ENCODE peak calls at places on chromosomes 7 and 10, in six cellular contexts. L is NB4, E is heart left ventricle, T is uterus, Z is transverse colon, N is Peyer's patch. V is an unnamed sample.

GRCh38 chr7:34845666-34846361 is 187.8 kb downstream of the NPSR1 start:
- DNase-seq in E (no peak), N (no peak), Z (no peak), T (no peak), L (no peak), V (peak)

GRCh38 chr7:50509459-50509858 is 55.7 kb downstream of the DDC start:
- DNase-seq in Z (no peak), N (no peak), E (no peak), L (no peak), T (no peak), V (no peak)

GRCh38 chr10:12431453-12432101 is 82.2 kb downstream of the CAMK1D start:
- DNase-seq in L (no peak), Z (no peak), N (peak), T (no peak), E (no peak), V (no peak)

GRCh38 chr7:83162402-83163256 is at the start of gene PCLO:
- DNase-seq in L (no peak), Z (peak), N (peak), E (peak), T (peak), V (no peak)

GRCh38 chr10:30509508-30509907 is 75.5 kb downstream of the MAP3K8 start:
- DNase-seq in T (no peak), L (no peak), N (no peak), E (no peak), Z (no peak), V (no peak)

GRCh38 chr7:136566491-136566890 is 302.0 kb upstream of the CHRM2 start:
- DNase-seq in T (no peak), N (no peak), Z (no peak), L (no peak), E (no peak), V (no peak)

GRCh38 chr10:21634599-21635365 is 100.8 kb downstream of the MLLT10 start:
- DNase-seq in T (no peak), Z (no peak), L (no peak), N (no peak), E (no peak), V (no peak)

GRCh38 chr7:28808786-28809533 is 149.2 kb downstream of the TRIL start:
- DNase-seq in Z (peak), N (peak), E (no peak), T (no peak), L (no peak), V (no peak)

GRCh38 chr7:30430300-30430699 is 48.3 kb downstream of the NOD1 start:
- DNase-seq in L (peak), E (peak), Z (peak), N (peak), T (no peak), V (no peak)

GRCh38 chr10:43616697-43617370 is 10.6 kb downstream of the ZNF485 start:
- DNase-seq in L (no peak), T (no peak), E (no peak), N (no peak), Z (no peak), V (no peak)

GRCh38 chr10:120039826-120040225 is 147.3 kb downstream of the SEC23IP start:
- DNase-seq in N (no peak), Z (no peak), L (peak), E (no peak), T (no peak), V (no peak)

GRCh38 chr7:155471728-155472127 is 13.8 kb downstream of the EN2 start:
- DNase-seq in L (no peak), Z (no peak), N (no peak), E (no peak), T (no peak), V (no peak)

GRCh38 chr7:409344-410281 is 110.0 kb downstream of the PDGFA start:
- DNase-seq in T (no peak), E (no peak), N (no peak), Z (no peak), L (no peak), V (no peak)

GRCh38 chr10:66321746-66322145 is 604.1 kb upstream of the LRRTM3 start:
- DNase-seq in Z (no peak), E (no peak), N (no peak), T (no peak), L (no peak), V (no peak)

GRCh38 chr7:26429168-26429567 is 137.5 kb downstream of the SNX10 start:
- DNase-seq in Z (no peak), E (no peak), L (peak), T (no peak), N (no peak), V (no peak)

GRCh38 chr10:102418612-102419560 is at the start of gene PSD:
- DNase-seq in T (no peak), Z (no peak), E (no peak), N (no peak), L (peak), V (no peak)

GRCh38 chr7:97027427-97028234 is 3.0 kb upstream of the DLX5 start:
- DNase-seq in Z (peak), T (peak), N (peak), E (peak), L (peak), V (peak)

GRCh38 chr7:33667261-33667660 is 238.1 kb upstream of the BMPER start:
- DNase-seq in T (no peak), Z (no peak), E (no peak), L (no peak), N (no peak), V (no peak)

GRCh38 chr10:117138838-117139580 is 939 bp upstream of the VAX1 start:
- DNase-seq in T (no peak), E (no peak), N (no peak), Z (no peak), L (no peak), V (no peak)

GRCh38 chr7:17660116-17660515 is 280.2 kb downstream of the SNX13 start:
- DNase-seq in E (no peak), T (no peak), L (no peak), N (no peak), Z (no peak), V (no peak)

GRCh38 chr10:86413046-86413728 is 46.6 kb upstream of the GRID1 start:
- DNase-seq in Z (no peak), L (peak), T (no peak), N (no peak), E (no peak), V (no peak)

GRCh38 chr7:55086413-55087201 is 67.8 kb downstream of the EGFR start:
- DNase-seq in N (no peak), E (no peak), Z (no peak), T (no peak), L (peak), V (no peak)

GRCh38 chr10:128035557-128035973 is 90.7 kb downstream of the MKI67 start:
- DNase-seq in T (no peak), E (peak), L (peak), N (peak), Z (peak), V (no peak)

GRCh38 chr10:1522237-1522636 is 215.1 kb downstream of the ADARB2 start:
- DNase-seq in Z (no peak), T (no peak), L (no peak), N (no peak), E (no peak), V (no peak)

GRCh38 chr10:49182776-49183175 is 5.4 kb downstream of the TMEM273 start:
- DNase-seq in Z (no peak), T (no peak), L (no peak), E (no peak), N (no peak), V (no peak)

GRCh38 chr10:82266438-82266837 is 391.4 kb downstream of the NRG3 start:
- DNase-seq in T (no peak), L (no peak), E (no peak), Z (no peak), N (no peak), V (no peak)

GRCh38 chr10:3808689-3809199 is 23.7 kb upstream of the KLF6 start:
- DNase-seq in T (no peak), L (no peak), E (no peak), Z (no peak), N (no peak), V (peak)

GRCh38 chr7:66557214-66558200 is 71.2 kb upstream of the KCTD7 start:
- DNase-seq in E (peak), Z (peak), T (peak), N (peak), L (peak), V (no peak)

GRCh38 chr7:107118109-107118900 is 50.5 kb upstream of the HBP1 start:
- DNase-seq in L (no peak), E (no peak), N (no peak), Z (no peak), T (no peak), V (no peak)

GRCh38 chr7:30201161-30201666 is 66.4 kb downstream of the MTURN start:
- DNase-seq in Z (no peak), E (no peak), T (peak), L (no peak), N (no peak), V (peak)

GRCh38 chr7:6271694-6272371 is 591 bp downstream of the CYTH3 start:
- DNase-seq in N (peak), Z (peak), E (peak), T (peak), L (peak), V (no peak)

GRCh38 chr10:79055100-79055782 is 13.5 kb upstream of the ZMIZ1 start:
- DNase-seq in L (no peak), E (peak), N (peak), Z (no peak), T (peak), V (no peak)

GRCh38 chr7:67636363-67637355 is 640.0 kb downstream of the TYW1 start:
- DNase-seq in Z (no peak), E (no peak), N (no peak), L (no peak), T (no peak), V (no peak)

GRCh38 chr7:12398186-12398585 is 5.5 kb downstream of the VWDE start:
- DNase-seq in E (no peak), N (no peak), L (no peak), Z (no peak), T (no peak), V (no peak)

GRCh38 chr10:73910401-73910763 is 550 bp upstream of the PLAU start:
- DNase-seq in L (peak), E (no peak), T (no peak), N (no peak), Z (no peak), V (no peak)

GRCh38 chr10:21726601-21727295 is 192.7 kb downstream of the MLLT10 start:
- DNase-seq in L (no peak), Z (no peak), N (no peak), T (no peak), E (no peak), V (no peak)

GRCh38 chr7:36037121-36037662 is 115.9 kb upstream of the EEPD1 start:
- DNase-seq in Z (peak), L (peak), N (peak), E (peak), T (peak), V (no peak)

GRCh38 chr7:150944066-150945042 is 33.8 kb downstream of the KCNH2 start:
- DNase-seq in L (peak), Z (no peak), N (peak), T (no peak), E (no peak), V (no peak)

GRCh38 chr7:149003560-149004305 is 24.6 kb downstream of the PDIA4 start:
- DNase-seq in N (no peak), T (no peak), L (no peak), E (no peak), Z (no peak), V (no peak)

GRCh38 chr7:149001427-149002068 is 26.8 kb downstream of the PDIA4 start:
- DNase-seq in Z (no peak), E (no peak), T (no peak), L (no peak), N (no peak), V (no peak)

GRCh38 chr7:149000961-149001360 is 27.3 kb downstream of the PDIA4 start:
- DNase-seq in L (no peak), N (no peak), E (no peak), T (no peak), Z (no peak), V (no peak)

GRCh38 chr7:149003018-149003417 is 25.3 kb downstream of the PDIA4 start:
- DNase-seq in L (no peak), T (no peak), Z (no peak), N (no peak), E (no peak), V (no peak)

DNA sequence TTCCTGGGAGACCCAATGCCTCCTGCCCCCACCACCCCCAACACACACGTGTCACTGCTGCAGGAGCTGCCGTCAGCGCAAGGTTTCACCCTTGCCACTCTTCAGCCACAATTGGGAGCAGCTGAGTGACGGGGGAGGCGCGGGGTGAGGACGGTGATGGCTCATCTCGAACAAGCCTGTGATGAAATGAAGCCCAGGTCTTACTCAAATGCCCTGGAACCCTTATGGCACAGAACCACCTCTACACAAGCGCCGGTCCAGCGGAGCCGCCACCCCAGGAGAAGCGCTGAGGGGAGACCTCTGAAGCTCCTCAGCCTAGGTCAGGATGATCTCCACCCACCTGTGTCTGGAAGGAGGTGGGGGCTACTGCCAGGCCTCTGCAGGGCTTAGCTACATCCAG is 25.7 kb downstream of the PDIA4 start:
- DNase-seq in T (no peak), Z (no peak), E (no peak), N (no peak), L (no peak), V (no peak)
- TF ChIP-seq POLR2A in T (no peak), Z (no peak), E (no peak), N (no peak), L (no peak), V (no peak)

DNA sequence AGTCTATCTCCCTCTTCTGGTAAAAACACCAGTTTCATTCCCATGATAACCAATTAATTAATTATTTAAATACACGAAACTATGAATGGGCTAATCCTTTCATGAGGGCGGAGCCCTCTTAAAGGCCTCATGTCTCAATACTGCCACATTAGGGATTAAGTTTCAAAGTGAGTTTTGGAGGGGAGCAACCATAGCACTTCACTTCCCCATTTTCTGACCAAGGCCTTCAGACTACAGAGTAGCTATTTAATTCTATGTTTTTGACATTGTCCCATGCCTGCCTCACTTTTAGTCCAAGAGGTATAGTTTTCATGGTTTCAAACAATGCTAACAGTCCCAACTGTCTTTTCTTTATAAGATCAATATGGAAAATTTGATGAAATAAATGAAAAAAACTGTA is 618.6 kb downstream of the ZWINT start:
- DNase-seq in T (no peak), N (no peak), Z (no peak), L (peak), E (no peak), V (no peak)
- TF ChIP-seq POLR2A in T (no peak), N (no peak), Z (no peak), L (no peak), E (no peak), V (no peak)

GRCh38 chr7:149460493-149461330 is at the start of gene ZNF777:
- DNase-seq in N (peak), Z (peak), T (peak), L (peak), E (peak), V (peak)
- TF ChIP-seq POLR2A in N (peak), Z (peak), T (no peak), L (peak), E (peak), V (no peak)

GRCh38 chr7:157241631-157242030 is 95.2 kb upstream of the DNAJB6 start:
- DNase-seq in Z (no peak), E (no peak), L (no peak), T (no peak), N (no peak), V (no peak)
- TF ChIP-seq POLR2A in Z (no peak), E (no peak), L (no peak), T (no peak), N (no peak), V (no peak)

GRCh38 chr7:38178004-38178694 is at the start of gene STARD3NL:
- DNase-seq in T (peak), N (peak), E (peak), L (peak), Z (peak), V (peak)
- TF ChIP-seq POLR2A in T (peak), N (peak), E (peak), L (peak), Z (peak), V (peak)

GRCh38 chr10:27997865-27998177 is 1.1 kb downstream of the ODAD2 start:
- DNase-seq in T (no peak), L (no peak), E (no peak), N (no peak), Z (no peak), V (no peak)

GRCh38 chr10:28001353-28001752 is 2.5 kb upstream of the ODAD2 start:
- DNase-seq in Z (no peak), E (no peak), N (no peak), L (no peak), T (no peak), V (no peak)

GRCh38 chr10:27998954-27999275 is at the start of gene ODAD2:
- DNase-seq in T (no peak), N (no peak), Z (no peak), L (no peak), E (no peak), V (no peak)

GRCh38 chr10:27995311-27995710 is 3.6 kb downstream of the ODAD2 start:
- DNase-seq in T (no peak), E (no peak), L (no peak), N (no peak), Z (no peak), V (no peak)

DNA sequence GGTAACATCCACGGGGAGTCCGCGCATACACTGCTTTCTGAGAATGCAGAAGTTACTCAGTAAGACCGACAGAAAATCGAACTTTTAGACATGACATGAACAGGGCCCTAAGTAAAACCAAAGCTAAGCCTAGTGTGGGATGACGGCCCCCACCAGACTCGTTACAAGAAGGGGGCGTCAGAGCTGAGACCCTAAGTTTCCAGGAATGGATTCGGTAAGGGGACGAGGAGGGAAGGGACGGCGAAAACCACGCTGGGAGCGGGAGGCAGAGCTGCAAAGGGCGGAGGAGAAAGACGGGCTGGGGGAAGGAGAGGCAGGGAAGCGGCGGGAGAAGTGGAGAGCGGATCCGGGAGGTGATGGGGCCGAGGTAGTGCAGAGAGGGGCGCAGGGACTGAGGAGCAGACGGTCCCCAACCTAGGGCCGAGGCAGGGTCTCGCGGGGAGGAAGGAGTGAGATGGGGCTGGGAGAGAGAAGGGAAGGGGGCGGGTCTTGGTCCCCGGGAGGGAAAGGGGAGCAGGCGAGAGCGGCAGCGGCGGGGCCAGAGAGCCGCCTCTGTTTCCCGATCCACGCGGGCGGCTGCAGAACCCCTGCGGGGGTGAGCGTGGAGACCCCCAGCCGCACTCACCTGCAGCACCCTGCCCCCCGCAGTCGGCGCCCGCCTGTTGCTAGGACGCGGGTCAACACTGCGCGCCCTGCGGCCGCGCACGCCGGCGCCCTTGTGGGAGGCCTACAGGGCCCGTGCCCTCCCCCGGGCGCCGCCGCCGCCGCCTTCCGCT is 513 bp downstream of the ODAD2 start:
- DNase-seq in Z (peak), T (no peak), N (no peak), E (no peak), L (peak), V (no peak)
- TF ChIP-seq POLR2A in Z (no peak), T (no peak), N (no peak), E (no peak), L (peak), V (no peak)

GRCh38 chr10:97676770-97677581 is 10.1 kb downstream of the AVPI1 start:
- DNase-seq in L (peak), T (peak), N (peak), E (no peak), Z (peak), V (no peak)
- TF ChIP-seq POLR2A in L (no peak), T (no peak), N (no peak), E (no peak), Z (no peak), V (no peak)

DNA sequence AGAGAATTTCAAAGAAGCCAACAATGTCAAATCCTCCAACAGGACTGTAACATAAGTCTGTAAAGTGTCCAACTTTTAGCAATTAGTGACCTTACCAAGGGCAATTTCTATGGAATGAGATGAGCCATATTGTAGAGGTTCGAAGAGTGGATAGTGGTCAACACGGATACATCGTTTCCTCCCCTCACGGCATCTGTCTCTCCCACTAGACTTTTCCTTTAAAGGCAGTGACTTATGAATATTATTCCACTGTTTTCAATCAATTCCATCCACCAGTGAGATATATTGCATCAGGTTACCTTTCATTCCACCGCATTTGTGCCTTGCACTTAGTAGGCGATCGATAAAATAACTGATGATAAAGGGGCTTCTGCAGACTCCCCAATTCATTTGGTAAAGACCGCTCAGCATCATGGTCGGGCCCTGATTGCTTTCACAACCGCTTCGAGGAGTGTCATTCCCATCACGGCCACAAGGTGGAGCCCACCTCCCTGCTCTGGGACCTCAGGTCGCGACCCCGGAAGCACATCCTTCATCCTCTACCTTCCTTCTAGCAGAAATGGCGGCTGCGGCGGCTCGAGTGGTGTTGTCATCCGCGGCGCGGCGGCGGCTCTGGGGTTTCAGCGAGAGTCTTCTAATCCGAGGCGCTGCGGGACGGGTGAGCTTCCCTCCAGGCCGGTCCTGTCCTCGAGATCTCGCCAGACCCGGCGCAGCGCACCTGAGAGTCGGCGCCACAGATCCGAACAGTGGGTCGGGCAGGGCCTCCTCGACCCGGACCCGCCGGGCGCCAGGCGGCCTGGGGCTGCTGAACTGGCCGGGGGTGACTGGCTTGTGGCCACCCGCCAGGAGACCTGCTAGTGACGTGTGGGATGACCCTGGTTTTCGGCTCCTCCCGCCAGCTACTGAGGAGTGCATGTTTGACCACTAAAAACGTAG is at the start of gene PMPCB:
- DNase-seq in L (peak), N (peak), E (peak), Z (peak), T (peak), V (peak)
- TF ChIP-seq POLR2A in L (peak), N (no peak), E (peak), Z (peak), T (no peak), V (no peak)